ENCODE peak calls at places on chromosomes 4 and X, in six cellular contexts. One of them, this sample, is unnamed.

GRCh38 chr4:47831026-47831689 is 6.7 kb downstream of the CORIN start:
- ATAC-seq in HepG2: no peak
- ATAC-seq in HCT116: no peak
- ATAC-seq in K562: no peak
- ATAC-seq in upper lobe of left lung: no peak
- ATAC-seq in GM12878: no peak
- ATAC-seq in this sample: no peak

GRCh38 chr4:87469390-87469789 is 47.0 kb downstream of the NUDT9 start:
- ATAC-seq in HepG2: no peak
- ATAC-seq in K562: no peak
- ATAC-seq in upper lobe of left lung: no peak
- ATAC-seq in GM12878: no peak
- ATAC-seq in HCT116: no peak
- ATAC-seq in this sample: no peak

GRCh38 chr4:67736262-67736661 is 17.9 kb downstream of the GNRHR start:
- ATAC-seq in upper lobe of left lung: no peak
- ATAC-seq in HepG2: no peak
- ATAC-seq in HCT116: no peak
- ATAC-seq in GM12878: no peak
- ATAC-seq in K562: no peak
- ATAC-seq in this sample: no peak

GRCh38 chr4:72467633-72468032 is 101.4 kb downstream of the ADAMTS3 start:
- ATAC-seq in GM12878: no peak
- ATAC-seq in HCT116: no peak
- ATAC-seq in K562: no peak
- ATAC-seq in upper lobe of left lung: no peak
- ATAC-seq in HepG2: no peak
- ATAC-seq in this sample: no peak

GRCh38 chr4:179307297-179308136 is 1865.3 kb upstream of the AGA start:
- ATAC-seq in upper lobe of left lung: no peak
- ATAC-seq in HCT116: peak; percentile 85
- ATAC-seq in HepG2: peak; percentile 83
- ATAC-seq in K562: peak; percentile 49
- ATAC-seq in GM12878: peak; percentile 82
- ATAC-seq in this sample: no peak

GRCh38 chr4:73066928-73067327 is 2.6 kb downstream of the COX18 start:
- ATAC-seq in K562: no peak
- ATAC-seq in GM12878: no peak
- ATAC-seq in HepG2: no peak
- ATAC-seq in upper lobe of left lung: no peak
- ATAC-seq in HCT116: no peak
- ATAC-seq in this sample: no peak

GRCh38 chrX:101659601-101660063 is at the start of gene ARMCX2:
- ATAC-seq in K562: no peak
- ATAC-seq in GM12878: peak; percentile 60
- ATAC-seq in HepG2: no peak
- ATAC-seq in HCT116: no peak
- ATAC-seq in upper lobe of left lung: peak; percentile 21
- ATAC-seq in this sample: peak; percentile 75

GRCh38 chr4:53531695-53532224 is 59.5 kb downstream of the LNX1 start:
- ATAC-seq in K562: no peak
- ATAC-seq in HepG2: no peak
- ATAC-seq in GM12878: no peak
- ATAC-seq in HCT116: no peak
- ATAC-seq in upper lobe of left lung: no peak
- ATAC-seq in this sample: no peak

GRCh38 chr4:141563721-141564120 is 72.7 kb upstream of the IL15 start:
- ATAC-seq in K562: no peak
- ATAC-seq in GM12878: no peak
- ATAC-seq in HepG2: no peak
- ATAC-seq in HCT116: no peak
- ATAC-seq in upper lobe of left lung: no peak
- ATAC-seq in this sample: no peak

GRCh38 chrX:110836982-110837381 is 41.4 kb upstream of the CHRDL1 start:
- ATAC-seq in upper lobe of left lung: no peak
- ATAC-seq in GM12878: peak; percentile 41
- ATAC-seq in K562: no peak
- ATAC-seq in HepG2: peak; percentile 43
- ATAC-seq in HCT116: peak; percentile 42
- ATAC-seq in this sample: no peak

GRCh38 chrX:56786889-56787733 is 58.1 kb downstream of the NBDY start:
- ATAC-seq in upper lobe of left lung: no peak
- ATAC-seq in HCT116: no peak
- ATAC-seq in K562: no peak
- ATAC-seq in HepG2: no peak
- ATAC-seq in GM12878: no peak
- ATAC-seq in this sample: no peak

GRCh38 chr4:37673523-37674192 is 12.5 kb downstream of the RELL1 start:
- ATAC-seq in HepG2: no peak
- ATAC-seq in upper lobe of left lung: no peak
- ATAC-seq in GM12878: no peak
- ATAC-seq in HCT116: no peak
- ATAC-seq in K562: no peak
- ATAC-seq in this sample: no peak

GRCh38 chr4:19329631-19330030 is 922.1 kb upstream of the SLIT2 start:
- ATAC-seq in GM12878: no peak
- ATAC-seq in upper lobe of left lung: no peak
- ATAC-seq in K562: no peak
- ATAC-seq in HepG2: no peak
- ATAC-seq in HCT116: no peak
- ATAC-seq in this sample: no peak

GRCh38 chr4:19327364-19327763 is 924.3 kb upstream of the SLIT2 start:
- ATAC-seq in K562: no peak
- ATAC-seq in HepG2: no peak
- ATAC-seq in upper lobe of left lung: no peak
- ATAC-seq in GM12878: no peak
- ATAC-seq in HCT116: no peak
- ATAC-seq in this sample: no peak

GRCh38 chr4:19324175-19324574 is 927.5 kb upstream of the SLIT2 start:
- ATAC-seq in K562: no peak
- ATAC-seq in upper lobe of left lung: no peak
- ATAC-seq in GM12878: no peak
- ATAC-seq in HepG2: no peak
- ATAC-seq in HCT116: no peak
- ATAC-seq in this sample: no peak

DNA sequence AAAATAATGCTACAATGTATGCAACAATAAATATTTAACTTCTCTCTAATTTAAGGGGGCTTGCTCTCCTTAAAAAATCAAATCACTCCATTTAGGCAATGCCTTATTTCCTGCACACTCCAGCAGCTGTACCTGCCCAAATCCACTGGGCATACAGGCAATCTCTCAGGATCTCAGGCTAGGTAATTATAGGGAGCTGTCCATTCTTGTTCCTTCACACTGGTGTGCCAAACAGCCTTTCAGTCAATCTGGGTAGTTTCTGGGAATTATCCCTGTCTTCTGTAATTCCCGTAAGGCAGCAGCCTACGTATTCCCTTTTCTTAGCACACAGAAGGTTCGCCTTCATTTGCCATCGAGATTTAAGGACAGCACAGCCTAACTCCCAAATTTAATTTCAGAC is 922.6 kb upstream of the SLIT2 start:
- ATAC-seq in upper lobe of left lung: no peak
- ATAC-seq in GM12878: no peak
- ATAC-seq in HepG2: no peak
- ATAC-seq in HCT116: no peak
- ATAC-seq in K562: no peak
- ATAC-seq in this sample: no peak
- TF ChIP-seq POLR2AphosphoS5 in upper lobe of left lung: no peak
- TF ChIP-seq POLR2AphosphoS5 in GM12878: no peak
- TF ChIP-seq POLR2AphosphoS5 in HepG2: no peak
- TF ChIP-seq POLR2AphosphoS5 in HCT116: no peak
- TF ChIP-seq POLR2AphosphoS5 in K562: no peak
- TF ChIP-seq POLR2AphosphoS5 in this sample: no peak

GRCh38 chrX:49270249-49270921 is 792 bp downstream of the PPP1R3F start:
- ATAC-seq in GM12878: no peak
- ATAC-seq in K562: no peak
- ATAC-seq in upper lobe of left lung: no peak
- ATAC-seq in HCT116: no peak
- ATAC-seq in HepG2: no peak
- ATAC-seq in this sample: no peak

GRCh38 chrX:49271341-49271740 is 1.7 kb downstream of the PPP1R3F start:
- ATAC-seq in GM12878: no peak
- ATAC-seq in HCT116: no peak
- ATAC-seq in upper lobe of left lung: no peak
- ATAC-seq in HepG2: no peak
- ATAC-seq in K562: no peak
- ATAC-seq in this sample: no peak

GRCh38 chrX:49269768-49270248 is at the start of gene PPP1R3F:
- ATAC-seq in HCT116: peak; percentile 12
- ATAC-seq in upper lobe of left lung: no peak
- ATAC-seq in K562: peak; percentile 6
- ATAC-seq in HepG2: no peak
- ATAC-seq in GM12878: peak; percentile 11
- ATAC-seq in this sample: peak; percentile 22

GRCh38 chrX:49268702-49269009 is 937 bp upstream of the PPP1R3F start:
- ATAC-seq in upper lobe of left lung: no peak
- ATAC-seq in HepG2: no peak
- ATAC-seq in GM12878: no peak
- ATAC-seq in HCT116: no peak
- ATAC-seq in K562: no peak
- ATAC-seq in this sample: no peak

GRCh38 chrX:49269010-49269767 is 404 bp upstream of the PPP1R3F start:
- ATAC-seq in HepG2: peak; percentile 94
- ATAC-seq in K562: peak; percentile 94
- ATAC-seq in GM12878: peak; percentile 94
- ATAC-seq in HCT116: peak; percentile 89
- ATAC-seq in upper lobe of left lung: peak; percentile 96
- ATAC-seq in this sample: peak; percentile 95
- TF ChIP-seq POLR2A in HepG2: no peak
- TF ChIP-seq POLR2A in K562: peak; percentile 77
- TF ChIP-seq POLR2A in GM12878: peak; percentile 87
- TF ChIP-seq POLR2A in HCT116: no peak
- TF ChIP-seq POLR2A in upper lobe of left lung: no peak
- TF ChIP-seq POLR2A in this sample: no peak

GRCh38 chr4:182775075-182775474 is 142.1 kb downstream of the DCTD start:
- ATAC-seq in GM12878: no peak
- ATAC-seq in K562: no peak
- ATAC-seq in HCT116: no peak
- ATAC-seq in upper lobe of left lung: no peak
- ATAC-seq in HepG2: no peak
- ATAC-seq in this sample: no peak

GRCh38 chr4:182768821-182769220 is 148.4 kb downstream of the DCTD start:
- ATAC-seq in K562: no peak
- ATAC-seq in HCT116: no peak
- ATAC-seq in HepG2: no peak
- ATAC-seq in upper lobe of left lung: no peak
- ATAC-seq in GM12878: no peak
- ATAC-seq in this sample: no peak

GRCh38 chr4:182770969-182771330 is 146.2 kb downstream of the DCTD start:
- ATAC-seq in HCT116: no peak
- ATAC-seq in upper lobe of left lung: no peak
- ATAC-seq in K562: no peak
- ATAC-seq in GM12878: no peak
- ATAC-seq in HepG2: peak; percentile 93
- ATAC-seq in this sample: no peak

GRCh38 chr4:182766851-182767250 is 150.3 kb downstream of the DCTD start:
- ATAC-seq in K562: no peak
- ATAC-seq in GM12878: no peak
- ATAC-seq in upper lobe of left lung: no peak
- ATAC-seq in HCT116: no peak
- ATAC-seq in HepG2: no peak
- ATAC-seq in this sample: no peak

DNA sequence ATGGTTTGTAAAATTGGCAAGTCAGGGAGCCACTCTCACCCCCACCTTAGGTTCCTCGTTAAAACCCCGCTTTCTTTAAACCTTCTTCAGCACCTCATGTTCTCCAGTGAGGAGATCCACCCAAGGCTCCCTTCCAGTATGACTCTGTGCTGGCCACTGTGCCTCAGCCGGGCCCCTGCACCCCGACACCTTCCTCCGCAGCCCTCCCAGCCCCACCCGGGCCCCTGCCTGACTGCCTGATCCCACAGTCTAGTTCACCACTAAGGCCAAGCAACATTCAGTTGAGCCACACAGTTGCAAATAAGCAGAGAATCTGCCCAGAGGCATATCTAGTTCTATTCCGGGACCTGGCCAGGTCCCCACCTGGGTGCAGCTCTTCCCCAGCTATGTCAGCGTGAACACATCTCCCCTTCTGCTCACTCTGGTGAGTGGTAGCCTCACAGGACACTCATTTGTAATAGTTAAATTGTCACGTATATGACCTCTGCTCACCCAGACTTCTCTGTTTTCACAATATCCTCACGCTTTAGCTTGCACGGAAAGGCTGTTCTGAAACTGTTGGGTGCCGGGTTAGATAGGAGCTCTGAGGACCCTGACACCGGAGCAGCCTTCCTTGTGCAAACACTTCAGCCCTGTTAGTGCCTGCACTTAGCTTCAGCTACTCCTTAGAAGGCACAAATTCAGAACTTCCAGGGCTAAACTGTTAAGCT is 146.8 kb downstream of the DCTD start:
- ATAC-seq in HepG2: peak; percentile 81
- ATAC-seq in upper lobe of left lung: peak; percentile 61
- ATAC-seq in GM12878: no peak
- ATAC-seq in K562: no peak
- ATAC-seq in HCT116: no peak
- ATAC-seq in this sample: no peak
- TF ChIP-seq POLR2AphosphoS5 in HepG2: no peak
- TF ChIP-seq POLR2AphosphoS5 in upper lobe of left lung: no peak
- TF ChIP-seq POLR2AphosphoS5 in GM12878: no peak
- TF ChIP-seq POLR2AphosphoS5 in K562: no peak
- TF ChIP-seq POLR2AphosphoS5 in HCT116: no peak
- TF ChIP-seq POLR2AphosphoS5 in this sample: no peak

GRCh38 chrX:47658684-47659515 is at the start of gene UXT:
- ATAC-seq in upper lobe of left lung: peak; percentile 95
- ATAC-seq in HCT116: peak; percentile 86
- ATAC-seq in GM12878: peak; percentile 96
- ATAC-seq in K562: peak; percentile 92
- ATAC-seq in HepG2: peak; percentile 96
- ATAC-seq in this sample: peak; percentile 91
- TF ChIP-seq POLR2A in upper lobe of left lung: no peak
- TF ChIP-seq POLR2A in HCT116: peak; percentile 34
- TF ChIP-seq POLR2A in GM12878: peak; percentile 94
- TF ChIP-seq POLR2A in K562: peak; percentile 90
- TF ChIP-seq POLR2A in HepG2: peak; percentile 46
- TF ChIP-seq POLR2A in this sample: peak; percentile 67

This sample was measured in gastroesophageal sphincter.